ENCODE peak calls at places on chromosome 22, in six cellular contexts. C is iPS DF 19.7, J is T-helper 1 cell, N is activated T-cell treated with anti-CD3 and anti-CD28 coated beads for 1 hour, I is endothelial cell, W is hypothalamus. H is an unnamed sample.

GRCh38 chr22:20940178-20940790 is 23.1 kb downstream of the CRKL start:
- DNase-seq in J (no peak), N (no peak), I (no peak), W (no peak), C (no peak), H (no peak)

GRCh38 chr22:49238181-49239141 is 589.2 kb downstream of the BRD1 start:
- DNase-seq in I (no peak), W (no peak), C (no peak), J (no peak), N (no peak), H (no peak)

GRCh38 chr22:17548756-17549035 is 14.6 kb upstream of the SLC25A18 start:
- DNase-seq in N (no peak), W (no peak), J (no peak), C (no peak), I (no peak), H (no peak)

GRCh38 chr22:42769574-42770447 is 49.1 kb upstream of the A4GALT start:
- DNase-seq in N (no peak), C (no peak), J (no peak), W (no peak), I (no peak), H (no peak)

GRCh38 chr22:27113211-27114030 is 456.0 kb downstream of the MIAT start:
- DNase-seq in N (no peak), C (no peak), J (no peak), W (no peak), I (no peak), H (no peak)

GRCh38 chr22:36395922-36396321 is 8.2 kb upstream of the MYH9 start:
- DNase-seq in I (no peak), J (no peak), C (no peak), W (no peak), N (no peak), H (no peak)

GRCh38 chr22:31089101-31090100 is 8.3 kb downstream of the SMTN start:
- DNase-seq in C (no peak), J (no peak), N (no peak), I (peak; percentile 51), W (no peak), H (peak; percentile 59)

GRCh38 chr22:20080776-20081654 is 974 bp downstream of the DGCR8 start:
- DNase-seq in N (no peak), J (no peak), W (no peak), C (no peak), I (peak; percentile 45), H (no peak)

GRCh38 chr22:46071451-46072029 is 78.8 kb upstream of the PPARA start:
- DNase-seq in J (peak; percentile 31), W (peak; percentile 83), C (no peak), N (peak; percentile 44), I (no peak), H (peak; percentile 92)

GRCh38 chr22:30277547-30278344 is 11.1 kb upstream of the OSM start:
- DNase-seq in I (no peak), J (no peak), C (no peak), N (no peak), W (no peak), H (no peak)

GRCh38 chr22:32413715-32414114 is 1.7 kb upstream of the RTCB start:
- DNase-seq in N (no peak), I (peak; percentile 4), J (no peak), C (no peak), W (no peak), H (no peak)

GRCh38 chr22:33565580-33565995 is 354.7 kb downstream of the LARGE1 start:
- DNase-seq in J (no peak), N (no peak), W (no peak), I (no peak), C (no peak), H (no peak)

GRCh38 chr22:30127749-30128166 is 47.5 kb downstream of the HORMAD2 start:
- DNase-seq in C (no peak), I (no peak), N (no peak), W (no peak), J (no peak), H (no peak)

GRCh38 chr22:37566329-37566837 is 6.1 kb downstream of the CDC42EP1 start:
- DNase-seq in I (no peak), N (peak; percentile 26), W (peak; percentile 31), J (peak; percentile 32), C (no peak), H (no peak)

GRCh38 chr22:38221407-38221806 is 19.6 kb downstream of the MAFF start:
- DNase-seq in N (no peak), W (no peak), C (no peak), I (no peak), J (no peak), H (no peak)

GRCh38 chr22:19576460-19577421 is 52.5 kb upstream of the CLDN5 start:
- DNase-seq in W (no peak), I (no peak), J (no peak), C (no peak), N (peak; percentile 35), H (no peak)

GRCh38 chr22:19807161-19807913 is 46.8 kb downstream of the TBX1 start:
- DNase-seq in I (no peak), C (no peak), J (no peak), W (no peak), N (no peak), H (no peak)

GRCh38 chr22:32584650-32585049 is 110.0 kb downstream of the FBXO7 start:
- DNase-seq in I (no peak), C (no peak), W (no peak), N (no peak), J (no peak), H (no peak)

GRCh38 chr22:18110194-18110943 is at the start of gene TUBA8:
- DNase-seq in J (no peak), N (no peak), W (no peak), C (no peak), I (peak; percentile 46), H (peak; percentile 65)

GRCh38 chr22:21761086-21761485 is 25.5 kb upstream of the YPEL1 start:
- DNase-seq in C (no peak), I (no peak), N (no peak), W (no peak), J (no peak), H (no peak)

GRCh38 chr22:18078329-18079041 is 695 bp downstream of the PEX26 start:
- DNase-seq in W (no peak), N (no peak), C (no peak), I (peak; percentile 51), J (peak; percentile 31), H (peak; percentile 63)

GRCh38 chr22:17083811-17084540 is 824 bp upstream of the IL17RA start:
- DNase-seq in N (no peak), W (no peak), C (no peak), J (no peak), I (no peak), H (peak; percentile 50)

GRCh38 chr22:18032455-18033101 is 8.2 kb upstream of the MICAL3 start:
- DNase-seq in N (no peak), W (no peak), C (no peak), J (no peak), I (no peak), H (no peak)

GRCh38 chr22:25403284-25403606 is 161.2 kb upstream of the GRK3 start:
- DNase-seq in W (no peak), C (no peak), N (no peak), J (no peak), I (no peak), H (no peak)

GRCh38 chr22:29702931-29703594 is 16.7 kb upstream of the CABP7 start:
- DNase-seq in I (no peak), N (no peak), J (no peak), W (no peak), C (no peak), H (no peak)

GRCh38 chr22:24841261-24841660 is 35.2 kb downstream of the SGSM1 start:
- DNase-seq in N (no peak), I (no peak), W (no peak), J (no peak), C (no peak), H (no peak)

GRCh38 chr22:26448334-26448733 is 19.3 kb downstream of the ASPHD2 start:
- DNase-seq in I (no peak), J (no peak), C (no peak), N (no peak), W (no peak), H (no peak)

H was measured in left lobe of liver.